ENCODE peak calls at places on chromosomes 2 and 18, in six cellular contexts. One of them, this sample, is unnamed.

GRCh38 chr2:54859997-54860701 is 136.7 kb downstream of the EML6 start:
- DNase-seq in mesenchymal stem cell: peak
- DNase-seq in H9: no peak
- DNase-seq in HCT116: no peak
- DNase-seq in IMR-90: peak
- DNase-seq in GM12878: no peak
- DNase-seq in this sample: peak

GRCh38 chr2:138035597-138036217 is 71.4 kb downstream of the HNMT start:
- DNase-seq in IMR-90: no peak
- DNase-seq in H9: no peak
- DNase-seq in GM12878: no peak
- DNase-seq in mesenchymal stem cell: peak
- DNase-seq in HCT116: no peak
- DNase-seq in this sample: no peak

GRCh38 chr18:25921677-25922421 is 168.6 kb downstream of the SS18 start:
- DNase-seq in IMR-90: peak
- DNase-seq in H9: peak
- DNase-seq in GM12878: peak
- DNase-seq in HCT116: peak
- DNase-seq in mesenchymal stem cell: peak
- DNase-seq in this sample: peak

GRCh38 chr18:13612111-13612997 is 114.0 kb downstream of the FAM210A start:
- DNase-seq in mesenchymal stem cell: no peak
- DNase-seq in IMR-90: no peak
- DNase-seq in HCT116: no peak
- DNase-seq in H9: no peak
- DNase-seq in GM12878: peak
- DNase-seq in this sample: peak

GRCh38 chr2:64325477-64325851 is 128.5 kb upstream of the LGALSL start:
- DNase-seq in HCT116: no peak
- DNase-seq in IMR-90: no peak
- DNase-seq in GM12878: no peak
- DNase-seq in mesenchymal stem cell: no peak
- DNase-seq in H9: no peak
- DNase-seq in this sample: no peak

GRCh38 chr2:231387904-231388724 is 7.4 kb upstream of the B3GNT7 start:
- DNase-seq in IMR-90: peak
- DNase-seq in mesenchymal stem cell: peak
- DNase-seq in HCT116: no peak
- DNase-seq in GM12878: no peak
- DNase-seq in H9: no peak
- DNase-seq in this sample: peak

GRCh38 chr18:27185025-27185763 is at the start of gene CHST9:
- DNase-seq in IMR-90: no peak
- DNase-seq in mesenchymal stem cell: no peak
- DNase-seq in GM12878: no peak
- DNase-seq in H9: peak
- DNase-seq in HCT116: no peak
- DNase-seq in this sample: no peak

GRCh38 chr2:68027959-68028358 is 34.8 kb downstream of the C1D start:
- DNase-seq in HCT116: no peak
- DNase-seq in GM12878: no peak
- DNase-seq in mesenchymal stem cell: no peak
- DNase-seq in IMR-90: peak
- DNase-seq in H9: no peak
- DNase-seq in this sample: peak

GRCh38 chr2:22359020-22359672 is 1025.8 kb upstream of the KLHL29 start:
- DNase-seq in HCT116: no peak
- DNase-seq in mesenchymal stem cell: no peak
- DNase-seq in H9: no peak
- DNase-seq in IMR-90: no peak
- DNase-seq in GM12878: no peak
- DNase-seq in this sample: no peak

GRCh38 chr18:57621252-57621607 is 406 bp downstream of the NARS1 start:
- DNase-seq in GM12878: no peak
- DNase-seq in HCT116: no peak
- DNase-seq in mesenchymal stem cell: no peak
- DNase-seq in H9: no peak
- DNase-seq in IMR-90: no peak
- DNase-seq in this sample: no peak

GRCh38 chr2:148794558-148794957 is 80.5 kb upstream of the KIF5C start:
- DNase-seq in H9: no peak
- DNase-seq in mesenchymal stem cell: peak
- DNase-seq in IMR-90: peak
- DNase-seq in HCT116: no peak
- DNase-seq in GM12878: no peak
- DNase-seq in this sample: peak

GRCh38 chr2:2256011-2256410 is 75.1 kb downstream of the MYT1L start:
- DNase-seq in mesenchymal stem cell: no peak
- DNase-seq in GM12878: no peak
- DNase-seq in IMR-90: no peak
- DNase-seq in HCT116: no peak
- DNase-seq in H9: no peak
- DNase-seq in this sample: no peak

GRCh38 chr2:60486067-60486466 is 67.4 kb downstream of the BCL11A start:
- DNase-seq in HCT116: no peak
- DNase-seq in GM12878: no peak
- DNase-seq in IMR-90: no peak
- DNase-seq in H9: no peak
- DNase-seq in mesenchymal stem cell: no peak
- DNase-seq in this sample: no peak

GRCh38 chr2:28662468-28663095 is 89.0 kb upstream of the PPP1CB start:
- DNase-seq in H9: no peak
- DNase-seq in GM12878: no peak
- DNase-seq in HCT116: no peak
- DNase-seq in mesenchymal stem cell: peak
- DNase-seq in IMR-90: peak
- DNase-seq in this sample: peak

GRCh38 chr2:54570925-54571694 is 115.0 kb downstream of the SPTBN1 start:
- DNase-seq in GM12878: peak
- DNase-seq in mesenchymal stem cell: peak
- DNase-seq in HCT116: no peak
- DNase-seq in IMR-90: peak
- DNase-seq in H9: no peak
- DNase-seq in this sample: peak

GRCh38 chr2:191910518-191910917 is 63.6 kb upstream of the CAVIN2 start:
- DNase-seq in GM12878: no peak
- DNase-seq in IMR-90: peak
- DNase-seq in H9: no peak
- DNase-seq in mesenchymal stem cell: peak
- DNase-seq in HCT116: no peak
- DNase-seq in this sample: peak

GRCh38 chr2:234427081-234428058 is 69.5 kb downstream of the ARL4C start:
- DNase-seq in IMR-90: peak
- DNase-seq in H9: peak
- DNase-seq in HCT116: no peak
- DNase-seq in mesenchymal stem cell: peak
- DNase-seq in GM12878: no peak
- DNase-seq in this sample: peak

GRCh38 chr18:79405781-79406575 is 10.2 kb downstream of the NFATC1 start:
- DNase-seq in IMR-90: no peak
- DNase-seq in H9: no peak
- DNase-seq in HCT116: no peak
- DNase-seq in mesenchymal stem cell: no peak
- DNase-seq in GM12878: peak
- DNase-seq in this sample: no peak

GRCh38 chr2:172931256-172931894 is 144.3 kb upstream of the MAP3K20 start:
- DNase-seq in HCT116: no peak
- DNase-seq in IMR-90: peak
- DNase-seq in mesenchymal stem cell: peak
- DNase-seq in H9: no peak
- DNase-seq in GM12878: no peak
- DNase-seq in this sample: no peak

GRCh38 chr2:127619191-127619590 is 26.8 kb upstream of the GPR17 start:
- DNase-seq in mesenchymal stem cell: no peak
- DNase-seq in IMR-90: no peak
- DNase-seq in HCT116: no peak
- DNase-seq in H9: no peak
- DNase-seq in GM12878: no peak
- DNase-seq in this sample: no peak

GRCh38 chr18:35789543-35789942 is 182.9 kb upstream of the RMP24 start:
- DNase-seq in GM12878: no peak
- DNase-seq in H9: no peak
- DNase-seq in HCT116: no peak
- DNase-seq in IMR-90: no peak
- DNase-seq in mesenchymal stem cell: no peak
- DNase-seq in this sample: no peak

DNA sequence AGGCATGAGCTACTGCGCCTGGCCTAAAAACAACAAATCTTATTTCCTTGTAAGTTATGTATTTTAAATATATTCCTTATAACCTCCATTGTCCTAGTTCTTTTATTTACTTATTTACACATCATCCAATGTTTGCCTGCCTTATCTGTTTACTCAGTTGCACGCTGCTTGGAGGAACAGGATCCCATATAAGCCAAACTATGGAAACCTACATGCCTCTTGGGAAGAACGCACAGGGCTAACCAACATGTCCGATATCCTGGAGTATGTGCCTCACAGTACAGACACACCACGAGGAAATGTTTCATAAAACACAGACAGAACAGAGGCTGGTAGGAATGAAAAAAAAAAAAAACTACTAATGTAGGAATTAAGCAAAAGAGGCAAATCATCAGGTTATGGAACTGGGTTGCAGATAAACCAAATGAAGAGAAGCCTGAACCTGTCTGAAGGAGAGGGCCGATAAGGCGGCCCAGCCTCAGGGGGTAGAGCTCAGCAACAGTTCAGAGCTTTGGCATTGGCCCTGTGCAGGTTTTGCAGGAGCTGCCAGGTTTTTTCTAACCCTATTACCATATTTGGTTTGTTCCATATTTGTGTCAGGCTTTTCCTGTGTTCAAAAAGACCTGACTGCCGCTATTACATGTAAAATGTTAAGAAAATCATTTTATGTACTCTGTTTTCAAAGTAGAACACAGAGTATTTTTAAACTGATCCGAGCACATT is 19.9 kb upstream of the SP3 start:
- DNase-seq in GM12878: no peak
- DNase-seq in HCT116: no peak
- DNase-seq in mesenchymal stem cell: no peak
- DNase-seq in H9: no peak
- DNase-seq in IMR-90: no peak
- DNase-seq in this sample: no peak
- H3K27ac ChIP-seq in GM12878: no peak
- H3K27ac ChIP-seq in HCT116: no peak
- H3K27ac ChIP-seq in mesenchymal stem cell: no peak
- H3K27ac ChIP-seq in H9: no peak
- H3K27ac ChIP-seq in IMR-90: no peak
- H3K27ac ChIP-seq in this sample: no peak

GRCh38 chr2:233350708-233351107 is 3.6 kb upstream of the DGKD start:
- DNase-seq in GM12878: no peak
- DNase-seq in mesenchymal stem cell: peak
- DNase-seq in HCT116: peak
- DNase-seq in IMR-90: peak
- DNase-seq in H9: no peak
- DNase-seq in this sample: peak
- H2AFZ ChIP-seq in GM12878: no peak
- H2AFZ ChIP-seq in mesenchymal stem cell: no peak
- H2AFZ ChIP-seq in HCT116: peak
- H2AFZ ChIP-seq in IMR-90: no peak
- H2AFZ ChIP-seq in H9: no peak
- H2AFZ ChIP-seq in this sample: peak

DNA sequence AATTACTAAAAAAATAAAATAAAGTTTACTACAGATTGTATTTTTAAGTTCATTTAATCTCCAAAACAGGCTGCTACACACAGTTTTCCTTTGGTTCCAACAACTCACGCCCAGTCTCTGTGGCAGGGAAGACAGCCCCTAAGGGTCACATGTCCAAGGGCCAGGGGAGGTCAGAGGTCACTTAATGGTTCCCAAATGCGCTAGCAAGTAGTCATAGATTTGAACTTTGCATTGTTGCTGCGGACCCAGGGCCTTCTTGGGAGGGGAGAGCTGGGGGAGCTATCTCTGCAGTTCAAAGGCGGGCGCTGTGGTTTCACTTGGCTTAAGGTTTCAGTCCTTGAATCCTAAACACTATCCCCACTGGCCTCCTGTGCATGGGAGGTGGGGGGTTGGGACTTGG is 74.8 kb upstream of the ZNF532 start:
- DNase-seq in IMR-90: no peak
- DNase-seq in GM12878: no peak
- DNase-seq in H9: no peak
- DNase-seq in mesenchymal stem cell: peak
- DNase-seq in HCT116: no peak
- DNase-seq in this sample: no peak
- H3K27ac ChIP-seq in IMR-90: peak
- H3K27ac ChIP-seq in GM12878: no peak
- H3K27ac ChIP-seq in H9: no peak
- H3K27ac ChIP-seq in mesenchymal stem cell: no peak
- H3K27ac ChIP-seq in HCT116: no peak
- H3K27ac ChIP-seq in this sample: no peak

GRCh38 chr18:72091369-72091768 is 452.8 kb downstream of the CBLN2 start:
- DNase-seq in mesenchymal stem cell: no peak
- DNase-seq in GM12878: no peak
- DNase-seq in HCT116: no peak
- DNase-seq in H9: peak
- DNase-seq in IMR-90: no peak
- DNase-seq in this sample: no peak
- H2AFZ ChIP-seq in mesenchymal stem cell: no peak
- H2AFZ ChIP-seq in GM12878: no peak
- H2AFZ ChIP-seq in HCT116: no peak
- H2AFZ ChIP-seq in H9: peak
- H2AFZ ChIP-seq in IMR-90: no peak
- H2AFZ ChIP-seq in this sample: no peak

GRCh38 chr2:47201224-47201623 is 46.1 kb upstream of the STPG4 start:
- DNase-seq in HCT116: no peak
- DNase-seq in mesenchymal stem cell: peak
- DNase-seq in H9: no peak
- DNase-seq in GM12878: no peak
- DNase-seq in IMR-90: peak
- DNase-seq in this sample: no peak
- H3K27ac ChIP-seq in HCT116: no peak
- H3K27ac ChIP-seq in mesenchymal stem cell: peak
- H3K27ac ChIP-seq in H9: no peak
- H3K27ac ChIP-seq in GM12878: no peak
- H3K27ac ChIP-seq in IMR-90: no peak
- H3K27ac ChIP-seq in this sample: peak

GRCh38 chr2:177265386-177265690 is 811 bp upstream of the NFE2L2 start:
- DNase-seq in GM12878: no peak
- DNase-seq in IMR-90: peak
- DNase-seq in HCT116: no peak
- DNase-seq in H9: no peak
- DNase-seq in mesenchymal stem cell: peak
- DNase-seq in this sample: no peak
- H2AFZ ChIP-seq in GM12878: peak
- H2AFZ ChIP-seq in IMR-90: peak
- H2AFZ ChIP-seq in HCT116: peak
- H2AFZ ChIP-seq in H9: peak
- H2AFZ ChIP-seq in mesenchymal stem cell: peak
- H2AFZ ChIP-seq in this sample: peak